ENCODE peak calls at places on chromosomes 7 and 10, in four cellular contexts. J, U, G and C are unnamed samples.

GRCh38 chr10:43044444-43045245 is 32.2 kb upstream of the RET start:
- DNase-seq in J (no peak), U (no peak), G (no peak), C (peak)

GRCh38 chr7:37705976-37706375 is 22.4 kb downstream of the GPR141 start:
- DNase-seq in J (no peak), U (no peak), G (no peak), C (no peak)

GRCh38 chr7:79504607-79505389 is 51.3 kb upstream of the MAGI2 start:
- DNase-seq in J (peak), U (no peak), G (no peak), C (no peak)

GRCh38 chr10:79979973-79980687 is 31.2 kb upstream of the SFTPD start:
- DNase-seq in J (no peak), U (no peak), G (no peak), C (no peak)

GRCh38 chr10:100043796-100044195 is 34.0 kb upstream of the DNMBP start:
- DNase-seq in J (no peak), U (no peak), G (no peak), C (no peak)

GRCh38 chr10:123140164-123140982 is 4.6 kb downstream of the HMX3 start:
- DNase-seq in J (no peak), U (no peak), G (no peak), C (no peak)

GRCh38 chr7:40219917-40220316 is 85.1 kb downstream of the SUGCT start:
- DNase-seq in J (no peak), U (no peak), G (no peak), C (no peak)

GRCh38 chr7:131111081-131111576 is 216.5 kb upstream of the MKLN1 start:
- DNase-seq in J (no peak), U (no peak), G (no peak), C (no peak)